ENCODE peak calls at places on chromosomes 5 and 9, in five cellular contexts. G is gastrocnemius medialis; N is CD8-positive, alpha-beta T cell; W is GM23248; V is GM23338. J is an unnamed sample. For H3K4me1 and H3K27me3, the result is how much of the 10 kb centered on the place peaks cover.

GRCh38 chr9:130938652-130939404 is at the start of gene FIBCD1:
- DNase-seq in V (peak), W (peak), G (no peak), N (no peak), J (no peak)

GRCh38 chr5:98173334-98173733 is 600.1 kb upstream of the RGMB start:
- DNase-seq in W (peak), V (no peak), G (no peak), N (no peak), J (no peak)

GRCh38 chr5:129836321-129836720 is 67.9 kb upstream of the CHSY3 start:
- DNase-seq in N (no peak), W (no peak), V (no peak), G (no peak), J (no peak)

GRCh38 chr5:111063709-111064322 is 7.7 kb upstream of the TSLP start:
- DNase-seq in G (no peak), W (no peak), V (no peak), N (no peak), J (no peak)

GRCh38 chr9:6757132-6757987 is at the start of gene KDM4C:
- DNase-seq in G (peak), N (peak), V (peak), W (peak), J (peak)

GRCh38 chr5:179061025-179061424 is 852 bp downstream of the ZNF354C start:
- DNase-seq in G (no peak), N (no peak), V (no peak), W (no peak), J (no peak)

GRCh38 chr5:100148239-100148638 is 386.9 kb upstream of the FAM174A start:
- DNase-seq in W (no peak), G (no peak), N (no peak), V (no peak), J (no peak)

GRCh38 chr9:135789838-135790291 is 87.9 kb downstream of the KCNT1 start:
- DNase-seq in G (no peak), N (no peak), V (no peak), W (no peak), J (no peak)

GRCh38 chr9:133691191-133691590 is 47.0 kb downstream of the SARDH start:
- DNase-seq in G (no peak), V (no peak), N (no peak), W (no peak), J (no peak)

GRCh38 chr5:78127875-78128274 is 166.6 kb downstream of the AP3B1 start:
- DNase-seq in W (peak), G (no peak), V (peak), N (no peak), J (no peak)

GRCh38 chr5:57173318-57174127 is at the start of gene GPBP1:
- DNase-seq in N (peak), G (peak), W (peak), V (peak), J (peak)

GRCh38 chr9:5796298-5796697 is 36.6 kb downstream of the ERMP1 start:
- DNase-seq in V (no peak), G (no peak), W (no peak), N (no peak), J (no peak)

GRCh38 chr9:115766495-115766894 is 387.1 kb upstream of the PAPPA start:
- DNase-seq in W (no peak), V (no peak), G (no peak), N (no peak), J (no peak)

GRCh38 chr5:151675225-151675955 is 11.3 kb downstream of the SPARC start:
- DNase-seq in G (no peak), W (peak), V (peak), N (no peak), J (no peak)

GRCh38 chr9:107999011-107999410 is 509.4 kb upstream of the KLF4 start:
- DNase-seq in V (peak), N (no peak), G (no peak), W (no peak), J (no peak)

GRCh38 chr9:84670106-84670800 is 724 bp downstream of the NTRK2 start:
- DNase-seq in V (peak), G (no peak), N (no peak), W (peak), J (peak)

GRCh38 chr9:93636172-93636661 is 59.8 kb downstream of the PHF2 start:
- DNase-seq in N (no peak), V (no peak), W (no peak), G (no peak), J (no peak)

GRCh38 chr5:174187481-174187880 is 142.0 kb downstream of the NSG2 start:
- DNase-seq in V (no peak), N (no peak), W (no peak), G (no peak), J (no peak)

GRCh38 chr5:175542232-175542965 is 64.0 kb downstream of the SFXN1 start:
- DNase-seq in N (no peak), W (peak), G (no peak), V (no peak), J (no peak)

GRCh38 chr5:167982-168660 is 23.2 kb upstream of the LRRC14B start:
- DNase-seq in N (no peak), W (peak), G (no peak), V (no peak), J (no peak)

GRCh38 chr5:94702729-94703128 is 84.3 kb downstream of the SLF1 start:
- DNase-seq in G (no peak), N (no peak), W (no peak), V (no peak), J (no peak)

GRCh38 chr5:151670953-151671636 is 15.6 kb downstream of the SPARC start:
- DNase-seq in G (no peak), V (no peak), W (peak), N (no peak), J (no peak)

GRCh38 chr5:168042284-168043080 is 249.0 kb upstream of the WWC1 start:
- DNase-seq in V (no peak), W (no peak), N (no peak), G (no peak), J (no peak)

GRCh38 chr9:95327239-95327865 is 9.8 kb upstream of the FANCC start:
- DNase-seq in G (no peak), N (no peak), V (no peak), W (no peak), J (no peak)

GRCh38 chr5:172837640-172838039 is 3.6 kb downstream of the ERGIC1 start:
- DNase-seq in W (no peak), V (no peak), N (peak), G (no peak), J (no peak)

GRCh38 chr5:65013141-65013540 is 244.4 kb downstream of the CWC27 start:
- DNase-seq in G (no peak), W (peak), V (no peak), N (no peak), J (no peak)

GRCh38 chr5:65012411-65012972 is 243.8 kb downstream of the CWC27 start:
- DNase-seq in V (no peak), W (no peak), G (no peak), N (no peak), J (no peak)

GRCh38 chr5:65014769-65015168 is 246.0 kb downstream of the CWC27 start:
- DNase-seq in N (no peak), G (no peak), W (no peak), V (no peak), J (no peak)

GRCh38 chr5:65015767-65016166 is 247.0 kb downstream of the CWC27 start:
- DNase-seq in W (no peak), V (no peak), G (no peak), N (no peak), J (no peak)

DNA sequence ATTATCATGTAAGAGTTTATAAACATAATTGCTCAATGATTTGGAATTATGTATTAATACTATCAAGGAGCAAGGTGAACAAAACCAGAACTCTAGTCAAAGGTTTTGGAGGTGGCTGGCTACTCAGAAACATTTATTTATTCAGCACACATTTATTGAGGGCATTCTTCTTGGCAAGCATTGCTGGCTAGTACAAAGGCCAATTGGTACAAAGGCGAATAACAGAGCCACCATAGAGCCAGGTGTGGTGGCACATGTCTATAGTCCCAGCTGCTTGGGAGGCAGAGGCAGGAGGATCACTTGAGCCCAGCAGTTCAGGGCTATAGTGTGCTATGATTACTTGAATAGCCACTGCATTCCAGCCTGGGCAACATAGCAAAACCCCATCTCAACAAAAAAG is 242.1 kb downstream of the CWC27 start:
- DNase-seq in N (no peak), G (no peak), W (no peak), V (no peak), J (no peak)
- H3K27ac ChIP-seq in N (no peak), G (no peak), W (no peak), V (no peak), J (no peak)

DNA sequence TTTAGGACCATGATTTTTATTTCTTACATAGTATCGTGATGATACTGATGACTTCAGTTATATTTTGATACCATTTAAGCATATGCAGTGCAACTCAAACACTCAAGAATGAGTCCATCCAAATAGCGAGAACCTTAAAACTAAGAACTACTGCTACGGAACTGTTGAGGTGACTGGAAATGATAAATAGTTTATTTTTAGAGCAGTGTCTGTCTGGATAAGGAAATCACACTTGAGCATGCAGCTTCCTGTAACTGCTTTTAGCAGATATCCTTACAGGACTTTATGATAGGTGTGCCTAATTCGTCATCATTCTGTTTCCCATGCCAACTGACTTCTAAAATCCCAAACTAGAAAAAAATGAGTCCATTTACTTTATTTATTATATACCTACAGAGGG is 85.5 kb downstream of the ADGRV1 start:
- DNase-seq in V (no peak), W (no peak), G (no peak), N (no peak), J (no peak)
- H3K4me1 ChIP-seq in V (under half), W (under half), G (under half), N (under half), J (under half)

GRCh38 chr9:68515304-68516017 is 25.2 kb downstream of the TMEM252 start:
- DNase-seq in V (no peak), N (no peak), W (peak), G (peak), J (no peak)
- H3K27me3 ChIP-seq in V (half or more), N (under half), W (under half), G (under half), J (under half)

GRCh38 chr5:119322948-119323629 is 32.7 kb upstream of the TNFAIP8 start:
- DNase-seq in N (no peak), W (peak), V (no peak), G (no peak), J (no peak)
- H3K27ac ChIP-seq in N (no peak), W (peak), V (no peak), G (no peak), J (peak)

GRCh38 chr5:141511771-141512325 is 23.0 kb downstream of the PCDHGC5 start:
- DNase-seq in N (no peak), V (no peak), W (no peak), G (no peak), J (no peak)
- H3K4me1 ChIP-seq in N (under half), V (under half), W (half or more), G (half or more), J (under half)

DNA sequence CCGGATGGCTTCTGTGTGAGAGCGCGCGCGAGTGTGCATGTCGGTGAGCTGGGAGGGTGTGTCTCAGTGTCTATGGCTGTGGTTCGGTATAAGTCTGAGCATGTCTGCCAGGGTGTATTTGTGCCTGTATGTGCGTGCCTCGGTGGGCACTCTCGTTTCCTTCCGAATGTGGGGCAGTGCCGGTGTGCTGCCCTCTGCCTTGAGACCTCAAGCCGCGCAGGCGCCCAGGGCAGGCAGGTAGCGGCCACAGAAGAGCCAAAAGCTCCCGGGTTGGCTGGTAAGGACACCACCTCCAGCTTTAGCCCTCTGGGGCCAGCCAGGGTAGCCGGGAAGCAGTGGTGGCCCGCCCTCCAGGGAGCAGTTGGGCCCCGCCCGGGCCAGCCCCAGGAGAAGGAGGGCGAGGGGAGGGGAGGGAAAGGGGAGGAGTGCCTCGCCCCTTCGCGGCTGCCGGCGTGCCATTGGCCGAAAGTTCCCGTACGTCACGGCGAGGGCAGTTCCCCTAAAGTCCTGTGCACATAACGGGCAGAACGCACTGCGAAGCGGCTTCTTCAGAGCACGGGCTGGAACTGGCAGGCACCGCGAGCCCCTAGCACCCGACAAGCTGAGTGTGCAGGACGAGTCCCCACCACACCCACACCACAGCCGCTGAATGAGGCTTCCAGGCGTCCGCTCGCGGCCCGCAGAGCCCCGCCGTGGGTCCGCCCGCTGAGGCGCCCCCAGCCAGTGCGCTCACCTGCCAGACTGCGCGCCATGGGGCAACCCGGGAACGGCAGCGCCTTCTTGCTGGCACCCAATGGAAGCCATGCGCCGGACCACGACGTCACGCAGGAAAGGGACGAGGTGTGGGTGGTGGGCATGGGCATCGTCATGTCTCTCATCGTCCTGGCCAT is at the start of gene ADRB2:
- DNase-seq in W (peak), G (peak), N (peak), V (peak), J (peak)
- H3K27me3 ChIP-seq in W (under half), G (under half), N (under half), V (under half), J (under half)

DNA sequence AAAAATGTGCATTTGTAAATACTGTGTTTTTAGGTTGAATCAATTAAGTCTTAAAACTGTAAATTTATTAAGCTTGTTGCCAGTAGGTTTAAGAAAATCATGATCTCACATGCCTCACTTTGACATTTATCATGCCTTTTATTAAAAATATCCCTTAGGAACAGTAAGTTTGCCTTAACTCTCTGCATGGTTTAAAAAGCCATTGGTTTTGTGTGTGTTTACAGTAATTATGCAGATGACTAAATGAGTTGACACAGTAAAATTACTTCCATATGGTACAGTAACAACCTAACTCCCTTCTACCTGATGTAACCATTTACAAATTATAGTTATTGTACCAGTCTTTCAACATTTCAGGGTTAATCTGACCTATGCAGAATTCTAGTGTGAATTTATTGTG is 6.5 kb downstream of the RPS6 start:
- DNase-seq in G (no peak), V (no peak), W (no peak), N (no peak), J (no peak)
- H3K27ac ChIP-seq in G (no peak), V (peak), W (peak), N (no peak), J (no peak)

GRCh38 chr9:70049672-70050271 is 6.1 kb downstream of the MAMDC2 start:
- DNase-seq in V (no peak), N (no peak), G (peak), W (peak), J (peak)
- H3K4me1 ChIP-seq in V (under half), N (under half), G (under half), W (under half), J (under half)

GRCh38 chr5:73415617-73416016 is 33.0 kb downstream of the FOXD1 start:
- DNase-seq in N (no peak), W (no peak), V (no peak), G (no peak), J (no peak)

GRCh38 chr5:73419414-73420390 is 28.9 kb downstream of the FOXD1 start:
- DNase-seq in G (no peak), N (no peak), V (peak), W (peak), J (no peak)

GRCh38 chr5:73417307-73418035 is 31.1 kb downstream of the FOXD1 start:
- DNase-seq in G (no peak), W (peak), V (no peak), N (no peak), J (no peak)

GRCh38 chr5:73415171-73415570 is 33.4 kb downstream of the FOXD1 start:
- DNase-seq in G (no peak), N (no peak), V (no peak), W (no peak), J (no peak)

GRCh38 chr5:73418244-73418691 is 30.3 kb downstream of the FOXD1 start:
- DNase-seq in N (no peak), W (peak), V (no peak), G (no peak), J (no peak)
- H3K27me3 ChIP-seq in N (under half), W (under half), V (half or more), G (half or more), J (under half)